ENCODE peak calls at places on chromosomes 6 and 20, in seven cellular contexts. G is ELR; O is RPMI7951; Z is nephron progenitor cell; K is DMS153; M is brain microvascular endothelial cell; I is activated CD4-positive, alpha-beta T cell treated with anti-CD3 and anti-CD28 coated beads, Interleukin-2, amount 50 U/mL, for 24 hours. J is an unnamed sample.
A peak's percentile ranks its signal among the peaks of the same experiment; 100 is the strongest.

GRCh38 chr6:149885888-149886287 is 12.0 kb downstream of the RAET1E start:
- DNase-seq in G (no peak), O (no peak), Z (no peak), K (no peak), M (no peak), I (no peak), J (no peak)

GRCh38 chr6:25127433-25127832 is 151.7 kb upstream of the CARMIL1 start:
- DNase-seq in G (no peak), O (no peak), Z (no peak), K (no peak), M (no peak), I (no peak), J (no peak)

GRCh38 chr6:169188051-169188863 is 65.4 kb downstream of the THBS2 start:
- DNase-seq in G (peak; percentile 95), O (peak; percentile 93), Z (no peak), K (peak; percentile 7), M (peak; percentile 88), I (no peak), J (no peak)

GRCh38 chr6:98845201-98846020 is 11.0 kb downstream of the POU3F2 start:
- DNase-seq in G (peak; percentile 86), O (peak; percentile 77), Z (peak; percentile 90), K (peak; percentile 72), M (peak; percentile 80), I (peak; percentile 57), J (peak; percentile 90)

GRCh38 chr6:30727920-30728605 is 7.9 kb downstream of the TUBB start:
- DNase-seq in G (peak; percentile 79), O (peak; percentile 69), Z (no peak), K (no peak), M (no peak), I (no peak), J (no peak)

GRCh38 chr6:152575621-152576150 is 61.5 kb downstream of the SYNE1 start:
- DNase-seq in G (no peak), O (no peak), Z (no peak), K (no peak), M (no peak), I (no peak), J (no peak)

GRCh38 chr6:88107241-88107640 is 58.9 kb downstream of the CNR1 start:
- DNase-seq in G (no peak), O (no peak), Z (no peak), K (no peak), M (no peak), I (no peak), J (no peak)

GRCh38 chr6:27863962-27864905 is 48.0 kb downstream of the OR2B2 start:
- DNase-seq in G (peak; percentile 54), O (no peak), Z (no peak), K (no peak), M (peak; percentile 9), I (no peak), J (no peak)

GRCh38 chr6:78868124-78868523 is 773 bp downstream of the IRAK1BP1 start:
- DNase-seq in G (peak; percentile 15), O (no peak), Z (no peak), K (no peak), M (no peak), I (no peak), J (no peak)

GRCh38 chr6:100134297-100134696 is 140.3 kb upstream of the MCHR2 start:
- DNase-seq in G (peak; percentile 23), O (no peak), Z (no peak), K (no peak), M (peak; percentile 0), I (no peak), J (no peak)

GRCh38 chr6:52566201-52566600 is 10.7 kb downstream of the TRAM2 start:
- DNase-seq in G (no peak), O (peak; percentile 30), Z (no peak), K (no peak), M (no peak), I (no peak), J (no peak)

GRCh38 chr6:151196571-151196970 is 43.2 kb upstream of the AKAP12 start:
- DNase-seq in G (no peak), O (peak; percentile 26), Z (no peak), K (no peak), M (no peak), I (no peak), J (no peak)

GRCh38 chr6:29720863-29721262 is 2.4 kb upstream of the HLA-F start:
- DNase-seq in G (no peak), O (no peak), Z (no peak), K (no peak), M (no peak), I (no peak), J (no peak)

GRCh38 chr6:164927288-164928040 is 381.9 kb downstream of the C6orf118 start:
- DNase-seq in G (peak; percentile 44), O (peak; percentile 47), Z (peak; percentile 83), K (peak; percentile 75), M (peak; percentile 52), I (peak; percentile 36), J (peak; percentile 85)

GRCh38 chr6:123808556-123808955 is 4.9 kb downstream of the NKAIN2 start:
- DNase-seq in G (no peak), O (no peak), Z (no peak), K (peak; percentile 32), M (no peak), I (no peak), J (no peak)

GRCh38 chr20:8858181-8858794 is 210.6 kb upstream of the PLCB4 start:
- DNase-seq in G (no peak), O (peak; percentile 21), Z (no peak), K (no peak), M (peak; percentile 19), I (no peak), J (no peak)

GRCh38 chr6:82963527-82963926 is 102.1 kb downstream of the UBE3D start:
- DNase-seq in G (no peak), O (no peak), Z (no peak), K (no peak), M (no peak), I (no peak), J (no peak)

J was measured in mesothelial cell of epicardium.